ENCODE peak calls at places on chromosomes 7 and 10, in seven cellular contexts. J, W, V, C, D, N and F are unnamed samples.

GRCh38 chr7:74365320-74366022 is 76.3 kb downstream of the CLIP2 start:
- DNase-seq in N (peak), J (peak), V (no peak), D (no peak), W (no peak), C (peak), F (peak)

GRCh38 chr7:2068693-2069471 is 163.9 kb downstream of the MAD1L1 start:
- DNase-seq in C (no peak), D (no peak), N (no peak), J (no peak), V (no peak), W (no peak), F (no peak)

GRCh38 chr10:32961892-32962369 is 3.9 kb upstream of the ITGB1 start:
- DNase-seq in C (peak), V (no peak), N (no peak), D (no peak), J (peak), W (peak), F (peak)

GRCh38 chr10:14781763-14782162 is 7.1 kb upstream of the FAM107B start:
- DNase-seq in D (no peak), N (no peak), J (no peak), V (no peak), C (no peak), W (no peak), F (no peak)

GRCh38 chr7:50397320-50397970 is 52.7 kb downstream of the FIGNL1 start:
- DNase-seq in D (no peak), V (peak), J (no peak), W (no peak), N (no peak), C (no peak), F (no peak)

GRCh38 chr10:131845505-131846223 is 55.1 kb upstream of the PPP2R2D start:
- DNase-seq in V (no peak), J (no peak), C (no peak), N (no peak), W (no peak), D (no peak), F (no peak)

GRCh38 chr10:71832967-71833366 is 18.1 kb downstream of the PSAP start:
- DNase-seq in V (no peak), D (no peak), C (no peak), N (no peak), J (no peak), W (no peak), F (no peak)

GRCh38 chr7:151206914-151207313 is 3.4 kb downstream of the H2BK1 start:
- DNase-seq in J (no peak), C (no peak), D (no peak), N (no peak), W (no peak), V (no peak), F (no peak)

GRCh38 chr10:62166331-62167154 is 102.1 kb downstream of the RTKN2 start:
- DNase-seq in W (peak), J (no peak), V (no peak), D (no peak), C (no peak), N (peak), F (no peak)

GRCh38 chr7:131094685-131095084 is 233.0 kb upstream of the MKLN1 start:
- DNase-seq in V (no peak), W (no peak), N (no peak), D (no peak), C (no peak), J (no peak), F (no peak)

GRCh38 chr10:3825244-3825643 is 40.2 kb upstream of the KLF6 start:
- DNase-seq in V (no peak), J (no peak), W (no peak), N (no peak), D (no peak), C (no peak), F (no peak)

GRCh38 chr10:31031205-31031665 is 430 bp downstream of the ZNF438 start:
- DNase-seq in V (no peak), D (no peak), J (peak), C (no peak), N (no peak), W (no peak), F (no peak)

GRCh38 chr7:120320218-120320961 is 47.4 kb downstream of the KCND2 start:
- DNase-seq in C (no peak), J (no peak), D (no peak), N (no peak), V (no peak), W (no peak), F (no peak)

GRCh38 chr10:69723653-69724052 is 78.1 kb upstream of the COL13A1 start:
- DNase-seq in D (no peak), V (no peak), N (no peak), J (no peak), W (no peak), C (no peak), F (no peak)

GRCh38 chr7:1454471-1455065 is 4.7 kb downstream of the MICALL2 start:
- DNase-seq in W (no peak), D (no peak), N (no peak), C (no peak), J (no peak), V (no peak), F (no peak)

GRCh38 chr10:25697412-25697811 is 236.6 kb upstream of the MYO3A start:
- DNase-seq in W (no peak), C (no peak), D (no peak), N (no peak), V (no peak), J (no peak), F (no peak)

GRCh38 chr10:101388671-101389276 is 34.8 kb downstream of the BTRC start:
- DNase-seq in C (no peak), N (no peak), J (no peak), V (no peak), W (no peak), D (no peak), F (no peak)

GRCh38 chr7:84847038-84847437 is 339.8 kb downstream of the SEMA3D start:
- DNase-seq in C (no peak), N (no peak), D (no peak), J (no peak), V (no peak), W (no peak), F (no peak)

GRCh38 chr7:12647364-12648219 is 39.8 kb upstream of the ARL4A start:
- DNase-seq in D (no peak), C (peak), V (no peak), J (no peak), W (no peak), N (no peak), F (no peak)

GRCh38 chr7:131306777-131307176 is 20.9 kb upstream of the MKLN1 start:
- DNase-seq in N (no peak), V (no peak), D (no peak), C (no peak), W (no peak), J (no peak), F (no peak)